ENCODE peak calls at places on chromosomes 16 and 17, in nine cellular contexts. J, A, O, R, B, N, K, H and M are unnamed samples.

GRCh38 chr17:35769895-35770486 is 9.3 kb downstream of the C17orf50 start:
- DNase-seq in A (no peak), N (no peak), K (no peak), H (no peak), R (no peak), J (no peak), O (no peak), B (no peak), M (no peak)

GRCh38 chr17:64146418-64147109 is 16.6 kb upstream of the ERN1 start:
- DNase-seq in R (peak), B (peak), N (peak), O (peak), A (peak), J (peak), H (peak), K (peak), M (peak)

GRCh38 chr16:1311212-1311737 is 1.8 kb downstream of the UBE2I start:
- DNase-seq in N (no peak), K (no peak), A (no peak), R (peak), B (no peak), H (no peak), J (no peak), O (no peak), M (no peak)

GRCh38 chr17:65533855-65534457 is 27.5 kb downstream of the AXIN2 start:
- DNase-seq in O (peak), B (no peak), N (no peak), J (no peak), K (no peak), H (no peak), R (peak), A (no peak), M (no peak)

GRCh38 chr17:43939886-43940285 is 2.4 kb downstream of the PPY start:
- DNase-seq in R (no peak), O (no peak), A (no peak), J (no peak), K (no peak), N (no peak), B (no peak), H (no peak), M (no peak)

GRCh38 chr16:2199095-2199494 is 2.7 kb upstream of the CASKIN1 start:
- DNase-seq in O (no peak), H (no peak), J (no peak), K (no peak), R (no peak), A (no peak), B (no peak), N (no peak), M (no peak)

GRCh38 chr16:26111900-26112299 is 420.1 kb downstream of the HS3ST4 start:
- DNase-seq in J (no peak), K (no peak), R (no peak), O (no peak), A (no peak), N (no peak), B (no peak), H (no peak), M (no peak)

GRCh38 chr16:74797414-74797813 is 22.8 kb upstream of the FA2H start:
- DNase-seq in N (no peak), O (no peak), J (no peak), B (no peak), H (no peak), R (no peak), K (no peak), A (no peak), M (no peak)

GRCh38 chr17:50102164-50102991 is 7.2 kb downstream of the PDK2 start:
- DNase-seq in B (no peak), N (no peak), A (peak), K (no peak), O (no peak), J (no peak), H (no peak), R (no peak), M (no peak)

GRCh38 chr17:81074875-81075274 is 39.9 kb downstream of the BAIAP2 start:
- DNase-seq in O (no peak), K (no peak), A (no peak), H (no peak), N (no peak), R (no peak), B (no peak), J (no peak), M (no peak)

GRCh38 chr17:49471089-49471683 is 23.9 kb upstream of the NGFR start:
- DNase-seq in R (no peak), H (no peak), O (no peak), J (no peak), K (no peak), A (peak), N (peak), B (no peak), M (no peak)

GRCh38 chr16:75114946-75115825 is 1.4 kb downstream of the LDHD start:
- DNase-seq in A (no peak), R (peak), H (no peak), J (no peak), O (peak), K (no peak), B (no peak), N (no peak), M (no peak)

GRCh38 chr17:48038687-48039086 is 1.1 kb upstream of the COPZ2 start:
- DNase-seq in O (no peak), B (no peak), R (no peak), H (no peak), N (no peak), A (no peak), J (no peak), K (no peak), M (no peak)

GRCh38 chr17:75442168-75443103 is 14.0 kb upstream of the TMEM94 start:
- DNase-seq in A (peak), N (no peak), H (no peak), K (no peak), O (peak), R (no peak), J (peak), B (no peak), M (no peak)

GRCh38 chr17:60354223-60354622 is 37.7 kb downstream of the USP32 start:
- DNase-seq in J (peak), R (no peak), N (no peak), K (no peak), O (no peak), H (no peak), B (no peak), A (peak), M (no peak)

GRCh38 chr16:53094013-53094630 is 39.3 kb downstream of the CHD9 start:
- DNase-seq in J (no peak), B (no peak), N (peak), H (no peak), K (peak), O (peak), A (no peak), R (peak), M (peak)

GRCh38 chr17:42843358-42843934 is 934 bp upstream of the AOC2 start:
- DNase-seq in R (peak), K (no peak), N (peak), H (peak), J (peak), O (no peak), B (no peak), A (peak), M (no peak)

GRCh38 chr17:51439395-51440229 is 179.3 kb downstream of the UTP18 start:
- DNase-seq in N (peak), A (no peak), H (no peak), B (no peak), O (no peak), K (no peak), J (no peak), R (no peak), M (no peak)

GRCh38 chr16:88422733-88423447 is 30.2 kb upstream of the ZFPM1 start:
- DNase-seq in A (no peak), R (no peak), N (no peak), H (no peak), B (no peak), J (no peak), O (no peak), K (no peak), M (no peak)

GRCh38 chr16:84458606-84459516 is 45.6 kb downstream of the MEAK7 start:
- DNase-seq in J (no peak), K (no peak), R (peak), H (no peak), O (peak), B (no peak), N (no peak), A (no peak), M (no peak)

GRCh38 chr16:71722801-71723536 is 1.5 kb downstream of the PHLPP2 start:
- DNase-seq in R (peak), O (no peak), B (peak), H (peak), J (peak), K (peak), A (peak), N (peak), M (peak)

GRCh38 chr17:34146440-34147043 is 108.5 kb upstream of the CCL2 start:
- DNase-seq in K (no peak), J (no peak), R (no peak), H (no peak), B (peak), A (no peak), N (no peak), O (no peak), M (peak)

GRCh38 chr17:39920218-39921210 is 2.1 kb upstream of the GSDMB start:
- DNase-seq in N (no peak), O (no peak), R (peak), A (no peak), H (no peak), J (no peak), K (no peak), B (no peak), M (peak)

GRCh38 chr17:41799366-41799765 is 12.4 kb downstream of the P3H4 start:
- DNase-seq in K (no peak), O (no peak), N (no peak), A (no peak), J (no peak), R (no peak), B (no peak), H (no peak), M (no peak)

GRCh38 chr16:72989203-72989991 is 58.5 kb downstream of the ZFHX3 start:
- DNase-seq in H (no peak), R (no peak), A (peak), K (no peak), B (no peak), O (peak), N (no peak), J (peak), M (no peak)

GRCh38 chr16:50841081-50841886 is 99.4 kb downstream of the CYLD start:
- DNase-seq in R (no peak), A (peak), B (peak), K (no peak), N (no peak), J (no peak), H (no peak), O (no peak), M (peak)

GRCh38 chr16:11012841-11013240 is 68.5 kb downstream of the CLEC16A start:
- DNase-seq in J (no peak), B (no peak), O (no peak), R (no peak), K (no peak), N (no peak), H (no peak), A (no peak), M (no peak)

GRCh38 chr16:23754594-23755483 is at the start of gene CHP2:
- DNase-seq in R (no peak), O (no peak), J (no peak), A (no peak), K (peak), N (no peak), B (no peak), H (no peak), M (no peak)

GRCh38 chr17:48618366-48618896 is 3.3 kb upstream of the HOXB8 start:
- DNase-seq in R (peak), K (peak), A (peak), O (peak), J (peak), B (peak), N (no peak), H (peak), M (peak)

GRCh38 chr17:28384281-28385036 is 13.0 kb downstream of the SARM1 start:
- DNase-seq in B (peak), N (no peak), J (no peak), K (peak), H (peak), A (no peak), R (peak), O (peak), M (peak)

GRCh38 chr16:48087639-48088038 is 68.2 kb downstream of the ABCC12 start:
- DNase-seq in B (no peak), J (no peak), R (no peak), K (no peak), H (no peak), N (no peak), O (no peak), A (no peak), M (no peak)

GRCh38 chr16:76931186-76931585 is 259.8 kb upstream of the MON1B start:
- DNase-seq in A (no peak), B (no peak), J (no peak), N (no peak), K (no peak), O (no peak), H (no peak), R (no peak), M (no peak)

GRCh38 chr17:16820161-16820877 is 130.3 kb downstream of the CCDC144A start:
- DNase-seq in J (no peak), O (no peak), B (no peak), A (no peak), K (no peak), N (no peak), R (no peak), H (no peak), M (no peak)

GRCh38 chr16:77376358-77376757 is 58.5 kb downstream of the ADAMTS18 start:
- DNase-seq in N (no peak), H (no peak), A (no peak), R (no peak), O (no peak), K (no peak), J (no peak), B (no peak), M (no peak)

GRCh38 chr17:57514614-57515013 is 230.5 kb downstream of the CCDC182 start:
- DNase-seq in N (no peak), A (no peak), H (no peak), R (no peak), K (no peak), B (no peak), O (no peak), J (no peak), M (no peak)

GRCh38 chr16:8096211-8096610 is 494.1 kb downstream of the TMEM114 start:
- DNase-seq in K (no peak), R (no peak), J (no peak), H (no peak), A (no peak), O (no peak), B (no peak), N (no peak), M (no peak)